ENCODE peak calls at places on chromosome 9, in eight cellular contexts. M is iris pigment epithelial cell, N is cardiac fibroblast, K is WERI-Rb-1, Z is uterus, D is iPS DF 19.7, C is NAMALWA, I is mammary epithelial cell. W is an unnamed sample.

GRCh38 chr9:73011346-73011745 is 58.5 kb upstream of the ALDH1A1 start:
- DNase-seq in N (peak), I (no peak), K (no peak), Z (no peak), D (no peak), C (no peak), M (peak), W (no peak)

GRCh38 chr9:97710356-97711222 is 13.4 kb upstream of the XPA start:
- DNase-seq in Z (peak), M (peak), N (peak), D (no peak), C (peak), K (peak), I (peak), W (peak)

GRCh38 chr9:21688108-21689102 is 114.0 kb upstream of the MTAP start:
- DNase-seq in M (peak), N (peak), D (no peak), Z (no peak), I (peak), C (no peak), K (no peak), W (no peak)

GRCh38 chr9:78292026-78292425 is 4.9 kb upstream of the PSAT1 start:
- DNase-seq in M (no peak), N (no peak), Z (no peak), D (no peak), I (no peak), K (no peak), C (no peak), W (no peak)

GRCh38 chr9:95750725-95751644 is 124.5 kb upstream of the ERCC6L2 start:
- DNase-seq in K (no peak), I (no peak), M (no peak), C (no peak), N (no peak), Z (no peak), D (no peak), W (no peak)

GRCh38 chr9:122129969-122130368 is 29.6 kb downstream of the NDUFA8 start:
- DNase-seq in M (no peak), D (no peak), I (no peak), K (no peak), N (no peak), Z (no peak), C (no peak), W (no peak)

GRCh38 chr9:134611046-134611445 is 30.6 kb upstream of the COL5A1 start:
- DNase-seq in I (peak), N (no peak), Z (no peak), M (no peak), D (no peak), K (no peak), C (no peak), W (no peak)

GRCh38 chr9:133726401-133727276 is 11.5 kb downstream of the SARDH start:
- DNase-seq in N (peak), K (peak), D (no peak), C (peak), M (peak), I (peak), Z (peak), W (peak)

GRCh38 chr9:124077915-124078572 is 66.5 kb downstream of the LHX2 start:
- DNase-seq in D (no peak), N (peak), K (no peak), Z (no peak), I (peak), M (no peak), C (no peak), W (no peak)

GRCh38 chr9:16619341-16619740 is 251.1 kb downstream of the BNC2 start:
- DNase-seq in Z (no peak), I (no peak), M (no peak), C (no peak), D (no peak), K (no peak), N (no peak), W (no peak)

GRCh38 chr9:135718616-135719015 is 16.6 kb downstream of the KCNT1 start:
- DNase-seq in K (no peak), Z (no peak), M (peak), D (no peak), N (peak), C (no peak), I (peak), W (no peak)

GRCh38 chr9:137423810-137424291 is 658 bp downstream of the NOXA1 start:
- DNase-seq in D (no peak), I (no peak), C (no peak), M (no peak), N (no peak), Z (peak), K (no peak), W (no peak)

GRCh38 chr9:88007291-88007650 is 32.9 kb upstream of the CDK20 start:
- DNase-seq in D (no peak), I (no peak), C (no peak), K (no peak), M (peak), Z (no peak), N (no peak), W (no peak)

GRCh38 chr9:81559741-81560140 is 129.6 kb downstream of the TLE1 start:
- DNase-seq in D (no peak), Z (no peak), M (peak), K (no peak), C (no peak), N (peak), I (peak), W (no peak)

GRCh38 chr9:125747765-125748510 is 765 bp downstream of the PBX3 start:
- DNase-seq in D (no peak), C (peak), I (no peak), N (peak), Z (peak), M (peak), K (peak), W (peak)

GRCh38 chr9:804026-804425 is 37.5 kb upstream of the DMRT1 start:
- DNase-seq in D (no peak), C (no peak), K (no peak), M (peak), Z (no peak), I (no peak), N (no peak), W (no peak)

GRCh38 chr9:119959846-119960545 is 590.8 kb upstream of the BRINP1 start:
- DNase-seq in N (no peak), C (no peak), K (no peak), D (no peak), M (peak), I (no peak), Z (no peak), W (no peak)

GRCh38 chr9:126023962-126024361 is 276.8 kb downstream of the PBX3 start:
- DNase-seq in I (no peak), C (no peak), N (no peak), M (no peak), K (no peak), D (no peak), Z (no peak), W (no peak)

GRCh38 chr9:106893088-106893487 is 30.1 kb downstream of the ZNF462 start:
- DNase-seq in D (no peak), C (no peak), I (peak), M (peak), N (peak), Z (no peak), K (no peak), W (no peak)

GRCh38 chr9:95516736-95517558 is at the start of gene PTCH1:
- DNase-seq in D (no peak), K (peak), I (peak), M (peak), Z (peak), N (peak), C (no peak), W (no peak)

GRCh38 chr9:126942369-126942768 is 27.8 kb downstream of the RALGPS1 start:
- DNase-seq in M (no peak), N (no peak), Z (no peak), K (no peak), C (no peak), D (no peak), I (no peak), W (no peak)

GRCh38 chr9:17625644-17626388 is 47.0 kb downstream of the SH3GL2 start:
- DNase-seq in M (peak), D (no peak), K (peak), I (peak), C (no peak), Z (no peak), N (no peak), W (no peak)

GRCh38 chr9:23850242-23851023 is 24.4 kb upstream of the ELAVL2 start:
- DNase-seq in D (no peak), N (no peak), C (no peak), K (peak), Z (no peak), I (peak), M (no peak), W (no peak)

GRCh38 chr9:16879416-16879815 is 8.9 kb upstream of the BNC2 start:
- DNase-seq in N (no peak), M (peak), D (no peak), K (no peak), C (no peak), I (no peak), Z (no peak), W (no peak)

GRCh38 chr9:132141364-132141947 is 20.4 kb upstream of the NTNG2 start:
- DNase-seq in N (peak), M (no peak), C (no peak), Z (no peak), K (no peak), D (no peak), I (peak), W (no peak)

GRCh38 chr9:135282001-135282731 is 194.7 kb downstream of the OLFM1 start:
- DNase-seq in N (peak), I (peak), K (no peak), D (no peak), Z (peak), M (no peak), C (peak), W (peak)

GRCh38 chr9:93205045-93205768 is 21.3 kb downstream of the WNK2 start:
- DNase-seq in D (no peak), C (no peak), K (peak), N (peak), Z (peak), I (no peak), M (no peak), W (peak)

GRCh38 chr9:22452415-22453010 is 5.9 kb downstream of the DMRTA1 start:
- DNase-seq in N (peak), I (no peak), C (peak), Z (peak), K (peak), M (peak), D (no peak), W (peak)

GRCh38 chr9:13478637-13479036 is 199.1 kb upstream of the MPDZ start:
- DNase-seq in K (no peak), N (no peak), C (no peak), I (no peak), D (no peak), Z (no peak), M (no peak), W (no peak)

GRCh38 chr9:89919171-89919681 is 314.4 kb downstream of the GADD45G start:
- DNase-seq in I (no peak), K (peak), M (no peak), C (peak), Z (no peak), N (peak), D (peak), W (peak)

GRCh38 chr9:95684516-95684915 is 167.7 kb upstream of the PTCH1 start:
- DNase-seq in Z (no peak), I (no peak), N (no peak), K (no peak), M (no peak), D (no peak), C (no peak), W (no peak)

GRCh38 chr9:117412006-117412715 is 2.7 kb downstream of the ASTN2 start:
- DNase-seq in D (no peak), I (no peak), C (no peak), N (no peak), Z (no peak), K (peak), M (no peak), W (no peak)

GRCh38 chr9:34606908-34607307 is 5.0 kb downstream of the RPP25L start:
- DNase-seq in N (no peak), I (no peak), M (no peak), C (no peak), Z (no peak), D (no peak), K (no peak), W (no peak)

GRCh38 chr9:135662758-135663450 is at the start of gene LCN9:
- DNase-seq in N (peak), C (no peak), D (no peak), M (peak), K (no peak), Z (no peak), I (no peak), W (no peak)

GRCh38 chr9:4080889-4081548 is 218.8 kb downstream of the GLIS3 start:
- DNase-seq in M (no peak), K (no peak), D (peak), C (peak), N (no peak), I (no peak), Z (no peak), W (no peak)

GRCh38 chr9:21679432-21679831 is 123.0 kb upstream of the MTAP start:
- DNase-seq in C (no peak), N (peak), M (no peak), D (no peak), I (no peak), Z (no peak), K (no peak), W (no peak)